ENCODE peak calls at places on chromosomes 6 and 20, in four cellular contexts. One of them, this sample, is unnamed.

GRCh38 chr6:138404666-138405337 is 779 bp downstream of the HEBP2 start:
- DNase-seq in HEK293T: no peak
- DNase-seq in GM12878: no peak
- DNase-seq in HepG2: no peak
- DNase-seq in this sample: no peak

GRCh38 chr20:62861732-62862336 is at the start of gene TCFL5:
- DNase-seq in HEK293T: peak
- DNase-seq in GM12878: no peak
- DNase-seq in HepG2: peak
- DNase-seq in this sample: peak

GRCh38 chr6:41125282-41125681 is 28.9 kb downstream of the TREML1 start:
- DNase-seq in HEK293T: no peak
- DNase-seq in GM12878: no peak
- DNase-seq in HepG2: no peak
- DNase-seq in this sample: no peak

GRCh38 chr20:768426-768978 is at the start of gene SLC52A3:
- DNase-seq in HEK293T: peak
- DNase-seq in GM12878: no peak
- DNase-seq in HepG2: peak
- DNase-seq in this sample: peak

GRCh38 chr20:48951041-48951440 is 29.5 kb downstream of the ARFGEF2 start:
- DNase-seq in HEK293T: no peak
- DNase-seq in GM12878: no peak
- DNase-seq in HepG2: no peak
- DNase-seq in this sample: no peak

GRCh38 chr6:109610555-109610954 is 80.4 kb downstream of the AK9 start:
- DNase-seq in HEK293T: no peak
- DNase-seq in GM12878: no peak
- DNase-seq in HepG2: no peak
- DNase-seq in this sample: no peak

GRCh38 chr6:158311193-158311592 is 1.1 kb upstream of the TULP4 start:
- DNase-seq in HEK293T: no peak
- DNase-seq in GM12878: no peak
- DNase-seq in HepG2: no peak
- DNase-seq in this sample: no peak

GRCh38 chr6:36840471-36841461 is 1.5 kb upstream of the CPNE5 start:
- DNase-seq in HEK293T: no peak
- DNase-seq in GM12878: no peak
- DNase-seq in HepG2: peak
- DNase-seq in this sample: no peak

GRCh38 chr20:4216142-4216735 is 200.9 kb upstream of the RNF24 start:
- DNase-seq in HEK293T: no peak
- DNase-seq in GM12878: no peak
- DNase-seq in HepG2: no peak
- DNase-seq in this sample: no peak

GRCh38 chr6:39055661-39056060 is 7.1 kb downstream of the GLP1R start:
- DNase-seq in HEK293T: no peak
- DNase-seq in GM12878: no peak
- DNase-seq in HepG2: no peak
- DNase-seq in this sample: no peak

GRCh38 chr6:43434441-43434840 is 7.1 kb downstream of the ABCC10 start:
- DNase-seq in HEK293T: no peak
- DNase-seq in GM12878: no peak
- DNase-seq in HepG2: no peak
- DNase-seq in this sample: no peak

GRCh38 chr6:34462561-34462971 is 3.3 kb upstream of the PACSIN1 start:
- DNase-seq in HEK293T: peak
- DNase-seq in GM12878: no peak
- DNase-seq in HepG2: peak
- DNase-seq in this sample: no peak

GRCh38 chr6:4133941-4134838 is 1.2 kb downstream of the ECI2 start:
- DNase-seq in HEK293T: peak
- DNase-seq in GM12878: no peak
- DNase-seq in HepG2: peak
- DNase-seq in this sample: peak

GRCh38 chr6:44275749-44276648 is 5.7 kb downstream of the TMEM151B start:
- DNase-seq in HEK293T: no peak
- DNase-seq in GM12878: no peak
- DNase-seq in HepG2: no peak
- DNase-seq in this sample: no peak

GRCh38 chr20:10603971-10604864 is 69.6 kb downstream of the JAG1 start:
- DNase-seq in HEK293T: no peak
- DNase-seq in GM12878: no peak
- DNase-seq in HepG2: peak
- DNase-seq in this sample: no peak

GRCh38 chr20:38957915-38958485 is 4.1 kb upstream of the DHX35 start:
- DNase-seq in HEK293T: no peak
- DNase-seq in GM12878: no peak
- DNase-seq in HepG2: no peak
- DNase-seq in this sample: no peak

GRCh38 chr6:11276911-11277274 is 44.4 kb upstream of the NEDD9 start:
- DNase-seq in HEK293T: no peak
- DNase-seq in GM12878: no peak
- DNase-seq in HepG2: no peak
- DNase-seq in this sample: no peak

GRCh38 chr20:21702553-21703467 is 2.7 kb upstream of the PAX1 start:
- DNase-seq in HEK293T: peak
- DNase-seq in GM12878: no peak
- DNase-seq in HepG2: peak
- DNase-seq in this sample: peak

GRCh38 chr6:159754959-159755914 is 6.6 kb upstream of the ACAT2 start:
- DNase-seq in HEK293T: no peak
- DNase-seq in GM12878: no peak
- DNase-seq in HepG2: no peak
- DNase-seq in this sample: no peak

GRCh38 chr6:11386726-11387125 is 150.8 kb upstream of the TMEM170B start:
- DNase-seq in HEK293T: no peak
- DNase-seq in GM12878: no peak
- DNase-seq in HepG2: peak
- DNase-seq in this sample: no peak

GRCh38 chr6:5302220-5302946 is 41.1 kb downstream of the FARS2 start:
- DNase-seq in HEK293T: no peak
- DNase-seq in GM12878: peak
- DNase-seq in HepG2: no peak
- DNase-seq in this sample: no peak

GRCh38 chr6:11918739-11919605 is 93.1 kb upstream of the HIVEP1 start:
- DNase-seq in HEK293T: no peak
- DNase-seq in GM12878: no peak
- DNase-seq in HepG2: no peak
- DNase-seq in this sample: no peak

GRCh38 chr6:45327956-45328522 is at the start of gene RUNX2:
- DNase-seq in HEK293T: no peak
- DNase-seq in GM12878: no peak
- DNase-seq in HepG2: no peak
- DNase-seq in this sample: no peak

GRCh38 chr6:5766260-5766659 is 240.5 kb downstream of the NRN1 start:
- DNase-seq in HEK293T: no peak
- DNase-seq in GM12878: no peak
- DNase-seq in HepG2: no peak
- DNase-seq in this sample: no peak

GRCh38 chr6:158999669-159000403 is at the start of gene RSPH3:
- DNase-seq in HEK293T: peak
- DNase-seq in GM12878: peak
- DNase-seq in HepG2: peak
- DNase-seq in this sample: peak

GRCh38 chr20:1374246-1374645 is 18.6 kb downstream of the FKBP1A start:
- DNase-seq in HEK293T: no peak
- DNase-seq in GM12878: no peak
- DNase-seq in HepG2: no peak
- DNase-seq in this sample: no peak

GRCh38 chr20:39897058-39897457 is 792.0 kb downstream of the MAFB start:
- DNase-seq in HEK293T: no peak
- DNase-seq in GM12878: no peak
- DNase-seq in HepG2: no peak
- DNase-seq in this sample: no peak

GRCh38 chr6:136333824-136334464 is 44.3 kb upstream of the BCLAF1 start:
- DNase-seq in HEK293T: no peak
- DNase-seq in GM12878: no peak
- DNase-seq in HepG2: no peak
- DNase-seq in this sample: no peak

GRCh38 chr20:50292324-50293243 is 102.0 kb downstream of the CEBPB start:
- DNase-seq in HEK293T: no peak
- DNase-seq in GM12878: no peak
- DNase-seq in HepG2: peak
- DNase-seq in this sample: no peak

GRCh38 chr20:47956261-47956995 is 171.1 kb upstream of the SULF2 start:
- DNase-seq in HEK293T: no peak
- DNase-seq in GM12878: no peak
- DNase-seq in HepG2: no peak
- DNase-seq in this sample: no peak

GRCh38 chr6:94733066-94733465 is 844.3 kb upstream of the MANEA start:
- DNase-seq in HEK293T: no peak
- DNase-seq in GM12878: no peak
- DNase-seq in HepG2: no peak
- DNase-seq in this sample: no peak

DNA sequence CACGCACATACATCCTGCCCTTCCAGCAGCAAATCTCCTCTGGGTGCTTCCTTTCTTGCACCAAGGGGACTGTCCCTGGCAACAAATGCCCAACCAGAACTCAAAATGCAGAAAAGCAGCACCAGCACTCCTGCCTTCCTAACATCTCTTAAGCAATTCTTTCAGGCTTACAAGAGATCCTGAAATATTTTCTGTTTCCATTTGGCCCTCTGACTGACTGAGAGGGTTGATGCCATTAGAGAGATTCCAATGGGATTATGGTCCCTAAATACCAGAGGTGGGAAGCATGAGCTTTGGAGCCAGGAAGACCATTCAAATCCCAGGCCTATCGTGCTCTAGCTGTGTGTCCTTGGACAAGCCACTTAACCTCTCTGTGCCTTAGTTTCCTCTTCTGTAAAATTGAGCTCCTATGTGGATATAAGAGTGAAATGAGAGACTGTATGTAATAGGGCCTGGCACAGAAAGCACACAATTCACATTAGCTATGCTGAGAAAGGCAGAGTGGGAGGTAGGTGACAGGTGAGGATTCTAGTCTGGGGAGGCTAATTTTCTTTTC is 56.8 kb downstream of the PRDM1 start:
- DNase-seq in HEK293T: no peak
- DNase-seq in GM12878: no peak
- DNase-seq in HepG2: no peak
- DNase-seq in this sample: no peak
- TF ChIP-seq SUZ12 in HEK293T: no peak
- TF ChIP-seq SUZ12 in GM12878: no peak
- TF ChIP-seq SUZ12 in HepG2: no peak
- TF ChIP-seq SUZ12 in this sample: no peak

DNA sequence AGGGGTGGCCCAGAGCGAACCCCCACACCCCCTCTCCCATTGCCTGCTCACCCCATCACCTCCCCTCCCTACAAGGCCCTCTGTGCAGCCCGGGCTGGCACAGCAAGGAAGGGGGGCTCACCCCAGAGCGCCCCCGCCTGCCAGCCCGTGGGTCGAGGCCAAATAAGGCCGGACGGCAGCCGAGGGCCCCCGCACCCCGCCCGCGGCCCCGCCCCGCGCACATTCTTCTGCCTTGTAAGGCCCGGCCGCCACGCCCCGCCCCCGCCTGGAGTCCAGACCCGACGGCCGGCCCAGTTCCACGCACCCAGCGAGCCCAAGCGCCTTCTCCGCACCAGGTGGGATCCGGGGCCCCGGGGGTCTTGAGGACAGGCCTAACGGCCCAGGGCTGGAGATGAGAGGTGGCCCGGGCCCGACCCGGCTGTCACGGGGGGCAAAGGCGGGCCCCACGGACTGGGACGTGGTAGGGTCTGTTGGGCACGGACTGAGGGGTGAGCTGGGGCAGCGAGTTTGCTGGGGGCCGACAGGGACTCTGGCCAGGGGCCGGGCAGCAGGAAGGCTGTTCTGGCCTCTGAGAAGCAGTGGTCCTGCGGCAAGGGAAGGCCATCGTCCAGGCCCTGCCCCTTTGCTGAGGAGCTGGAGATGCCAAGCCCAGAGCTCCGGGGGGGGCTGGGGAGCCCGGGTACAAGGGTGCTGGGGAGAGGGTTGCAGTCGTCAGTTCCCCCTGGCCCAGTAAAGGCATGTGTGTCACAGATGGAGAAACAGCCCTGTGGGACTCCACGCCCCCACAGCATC is at the start of gene MYL9:
- DNase-seq in HEK293T: no peak
- DNase-seq in GM12878: no peak
- DNase-seq in HepG2: no peak
- DNase-seq in this sample: peak
- TF ChIP-seq SUZ12 in HEK293T: no peak
- TF ChIP-seq SUZ12 in GM12878: no peak
- TF ChIP-seq SUZ12 in HepG2: no peak
- TF ChIP-seq SUZ12 in this sample: no peak

DNA sequence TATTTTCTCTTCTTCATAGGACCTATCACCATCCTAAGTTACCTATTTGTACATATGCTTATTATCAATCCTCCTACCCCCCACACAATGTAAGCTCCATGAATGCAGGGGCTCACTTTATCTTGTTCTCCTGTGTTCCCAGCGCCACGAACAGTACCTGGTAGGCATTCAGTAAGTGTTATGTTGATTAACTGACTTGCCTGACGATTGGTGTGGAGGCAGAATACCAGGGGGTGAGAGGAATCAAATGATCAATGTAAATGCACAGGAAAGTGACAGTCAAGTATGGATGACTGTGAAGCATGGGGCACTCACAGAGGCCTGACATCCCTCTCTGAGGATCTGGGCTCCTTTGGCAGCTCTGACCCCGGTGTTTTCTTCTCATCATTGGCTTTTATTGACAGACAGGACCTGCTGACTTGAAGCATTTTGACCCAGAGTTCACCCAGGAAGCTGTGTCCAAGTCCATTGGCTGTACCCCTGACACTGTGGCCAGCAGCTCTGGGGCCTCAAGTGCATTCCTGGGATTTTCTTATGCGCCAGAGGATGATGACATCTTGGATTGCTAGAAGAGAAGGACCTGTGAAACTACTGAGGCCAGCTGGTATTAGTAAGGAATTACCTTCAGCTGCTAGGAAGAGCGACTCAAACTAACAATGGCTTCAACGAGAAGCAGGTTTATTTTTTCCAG is 6.1 kb upstream of the IFT52 start:
- DNase-seq in HEK293T: no peak
- DNase-seq in GM12878: no peak
- DNase-seq in HepG2: peak
- DNase-seq in this sample: no peak
- TF ChIP-seq SUZ12 in HEK293T: no peak
- TF ChIP-seq SUZ12 in GM12878: no peak
- TF ChIP-seq SUZ12 in HepG2: no peak
- TF ChIP-seq SUZ12 in this sample: no peak

DNA sequence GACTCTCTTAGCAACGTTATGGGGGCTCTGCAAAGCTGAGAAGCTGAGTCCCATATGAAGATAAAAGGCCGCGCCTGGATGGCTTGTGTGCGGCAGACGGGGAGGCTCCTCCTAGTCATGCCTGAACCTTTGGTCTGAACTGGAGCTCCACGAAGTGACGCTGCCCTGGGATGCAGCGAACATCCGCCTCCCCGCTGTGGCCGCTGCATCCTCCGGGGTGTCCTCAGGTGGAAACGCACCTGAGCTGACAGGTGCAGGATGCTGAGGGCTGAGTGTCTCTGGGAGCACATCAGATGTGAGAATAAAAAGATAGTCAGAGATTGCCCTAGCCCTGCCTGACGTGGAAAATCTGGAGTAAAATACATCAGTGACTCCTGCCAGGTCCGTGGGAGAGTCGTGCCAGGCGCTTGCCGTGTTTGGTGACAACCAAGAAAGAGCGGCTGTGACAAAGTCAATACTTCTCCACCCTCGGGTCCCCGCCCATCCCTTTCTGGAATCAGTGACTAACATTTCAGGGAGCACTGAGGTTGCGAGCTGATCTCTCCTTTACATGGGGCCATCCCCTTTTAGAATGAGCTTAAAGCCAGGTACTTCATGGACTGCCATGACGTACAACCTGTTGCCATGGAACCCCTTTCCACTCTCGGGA is 162.8 kb upstream of the AFDN start:
- DNase-seq in HEK293T: no peak
- DNase-seq in GM12878: no peak
- DNase-seq in HepG2: no peak
- DNase-seq in this sample: no peak
- TF ChIP-seq SUZ12 in HEK293T: no peak
- TF ChIP-seq SUZ12 in GM12878: no peak
- TF ChIP-seq SUZ12 in HepG2: no peak
- TF ChIP-seq SUZ12 in this sample: no peak